ENCODE peak calls at places on chromosomes 16 and 17, in five cellular contexts. L is upper lobe of right lung; U is fibroblast of lung; W is Caco-2; N is CD8-positive, alpha-beta T cell. E is an unnamed sample.

GRCh38 chr17:42704495-42705494 is 22.5 kb downstream of the CNTNAP1 start:
- DNase-seq in L (peak; percentile 12), N (no peak), U (no peak), W (no peak), E (no peak)

GRCh38 chr17:17044846-17045561 is 2.7 kb downstream of the MPRIP start:
- DNase-seq in L (peak; percentile 61), U (peak; percentile 85), N (no peak), W (peak; percentile 7), E (peak; percentile 65)

GRCh38 chr16:14462811-14463210 is 167.2 kb downstream of the PARN start:
- DNase-seq in N (no peak), U (peak; percentile 47), L (no peak), W (no peak), E (no peak)

GRCh38 chr16:79715088-79715487 is 114.6 kb upstream of the MAF start:
- DNase-seq in N (no peak), U (no peak), L (no peak), W (no peak), E (no peak)

GRCh38 chr17:37614391-37614790 is 5.2 kb upstream of the SYNRG start:
- DNase-seq in N (no peak), L (no peak), U (peak; percentile 80), W (no peak), E (no peak)

GRCh38 chr16:5578980-5579379 is 481.4 kb upstream of the EEF2KMT start:
- DNase-seq in W (no peak), U (no peak), N (no peak), L (no peak), E (no peak)

GRCh38 chr17:29180788-29181160 is 576 bp upstream of the MYO18A start:
- DNase-seq in N (no peak), U (no peak), L (no peak), W (no peak), E (no peak)

GRCh38 chr16:83068686-83069085 is 441.9 kb downstream of the CDH13 start:
- DNase-seq in N (no peak), U (peak; percentile 42), W (no peak), L (no peak), E (no peak)

GRCh38 chr17:5413682-5414081 is 5.8 kb downstream of the NUP88 start:
- DNase-seq in N (no peak), L (no peak), U (peak; percentile 93), W (no peak), E (no peak)

GRCh38 chr17:19249681-19250080 is 12.5 kb downstream of the EPN2 start:
- DNase-seq in U (peak; percentile 79), N (no peak), L (no peak), W (no peak), E (no peak)

GRCh38 chr17:82901356-82901755 is 61.5 kb upstream of the ZNF750 start:
- DNase-seq in N (no peak), U (no peak), L (no peak), W (no peak), E (no peak)
- H3K36me3 ChIP-seq in N (peaks cover 6% of the 10 kb centered on the region), U (no peaks in the 10 kb centered on the region), L (peaks cover 34% of the 10 kb centered on the region), W (no peaks in the 10 kb centered on the region), E (peaks cover 60% of the 10 kb centered on the region)

GRCh38 chr16:31913668-31914067 is 40.1 kb downstream of the ZNF267 start:
- DNase-seq in U (no peak), N (no peak), L (no peak), W (no peak), E (no peak)

GRCh38 chr16:31920373-31920772 is 46.8 kb downstream of the ZNF267 start:
- DNase-seq in W (no peak), U (no peak), L (no peak), N (no peak), E (no peak)

GRCh38 chr16:31916056-31916488 is 42.5 kb downstream of the ZNF267 start:
- DNase-seq in U (no peak), W (no peak), N (no peak), L (no peak), E (no peak)
- H3K36me3 ChIP-seq in U (peaks cover 3% of the 10 kb centered on the region), W (peaks cover 5% of the 10 kb centered on the region), N (peaks cover 36% of the 10 kb centered on the region), L (peaks cover 25% of the 10 kb centered on the region), E (peaks cover 28% of the 10 kb centered on the region)

DNA sequence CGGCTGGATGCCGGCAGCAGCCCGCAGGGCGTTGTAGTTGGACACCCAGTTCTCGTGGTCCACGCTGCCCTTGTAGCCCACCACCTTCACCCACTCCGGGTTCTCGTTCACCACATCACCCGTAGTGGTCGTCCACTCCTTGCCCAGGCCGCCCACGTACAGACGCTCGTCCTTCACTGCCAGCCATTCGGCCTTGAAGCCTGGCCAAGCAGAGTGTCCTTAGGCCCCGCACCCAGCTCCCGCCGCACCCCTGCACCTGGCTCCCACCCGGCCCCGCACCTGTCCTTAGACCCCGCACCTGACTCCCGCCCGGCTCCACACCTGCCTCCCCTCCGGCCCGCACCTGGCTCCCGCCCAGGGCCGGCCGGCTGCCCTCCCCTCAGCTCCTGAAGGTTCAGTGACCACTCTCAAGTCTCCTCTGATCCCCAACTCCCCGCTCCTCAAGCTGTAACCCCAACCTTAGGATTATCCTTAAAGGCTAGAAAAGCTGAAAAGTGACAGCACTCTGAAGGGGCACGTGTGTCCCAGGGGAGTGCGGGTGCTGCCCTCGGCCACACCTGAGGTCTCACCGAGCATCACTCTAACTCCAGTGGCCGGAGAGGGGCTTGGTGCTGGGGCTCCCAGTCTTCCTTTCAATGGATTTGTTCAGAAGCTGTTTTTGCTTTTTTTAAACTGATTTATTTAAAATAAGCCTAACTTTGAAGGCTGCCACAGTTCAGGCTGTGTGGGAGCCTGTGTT is 14.4 kb downstream of the CANT1 start:
- DNase-seq in W (no peak), U (no peak), L (peak; percentile 64), N (no peak), E (no peak)
- H3K36me3 ChIP-seq in W (peaks cover 4% of the 10 kb centered on the region), U (peaks cover 32% of the 10 kb centered on the region), L (peaks cover 90% of the 10 kb centered on the region), N (peaks cover 11% of the 10 kb centered on the region), E (peaks cover 37% of the 10 kb centered on the region)

GRCh38 chr17:7242717-7243576 is 698 bp upstream of the GABARAP start:
- DNase-seq in U (peak; percentile 97), W (peak; percentile 92), N (peak; percentile 95), L (peak; percentile 97), E (peak; percentile 97)

GRCh38 chr17:7241783-7242716 is at the start of gene GABARAP:
- DNase-seq in W (peak; percentile 78), L (peak; percentile 97), N (peak; percentile 98), U (peak; percentile 88), E (peak; percentile 95)

GRCh38 chr17:7240375-7240774 is 1.1 kb upstream of the PHF23 start:
- DNase-seq in U (no peak), W (no peak), L (no peak), N (no peak), E (no peak)

GRCh38 chr17:7239091-7240027 is at the start of gene PHF23:
- DNase-seq in U (peak; percentile 99), L (peak; percentile 100), N (peak; percentile 98), W (peak; percentile 96), E (peak; percentile 99)

GRCh38 chr17:7241047-7241733 is 1.1 kb downstream of the GABARAP start:
- DNase-seq in W (no peak), N (no peak), L (no peak), U (no peak), E (no peak)
- H3K36me3 ChIP-seq in W (no peaks in the 10 kb centered on the region), N (peaks cover 16% of the 10 kb centered on the region), L (peaks cover 48% of the 10 kb centered on the region), U (peaks cover 18% of the 10 kb centered on the region), E (peaks cover 61% of the 10 kb centered on the region)

DNA sequence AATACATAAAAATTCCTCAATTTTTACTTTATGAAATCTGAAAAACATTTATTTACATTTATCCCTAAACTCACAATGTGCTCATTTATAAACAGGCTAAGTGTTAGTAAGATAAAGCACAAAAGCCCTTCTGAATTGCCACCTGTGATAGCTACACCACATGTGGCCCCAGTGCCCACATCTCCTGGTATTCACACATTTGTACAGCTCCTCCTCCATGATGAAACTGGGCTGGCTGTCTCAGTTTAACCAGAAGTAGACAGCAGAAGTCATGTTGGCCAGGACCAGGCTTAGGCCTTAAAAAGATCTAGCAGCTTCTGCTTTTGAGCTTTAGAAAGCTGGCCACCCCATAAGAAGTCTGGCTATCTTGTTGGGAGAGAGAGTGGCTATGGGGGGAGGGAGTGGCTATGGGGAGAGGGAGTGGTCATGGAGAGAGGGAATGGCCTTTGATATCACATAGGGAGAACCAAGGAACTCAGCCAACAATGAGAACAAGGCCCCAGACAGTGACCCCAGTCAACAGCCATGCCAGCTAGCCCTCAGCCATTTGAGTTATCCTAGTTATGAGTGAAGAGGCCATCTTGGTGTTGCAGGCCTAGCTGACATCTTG is 47.4 kb downstream of the CEP95 start:
- DNase-seq in N (no peak), U (no peak), L (no peak), W (no peak), E (no peak)
- H3K36me3 ChIP-seq in N (peaks cover 22% of the 10 kb centered on the region), U (peaks cover 25% of the 10 kb centered on the region), L (peaks cover 96% of the 10 kb centered on the region), W (no peaks in the 10 kb centered on the region), E (peaks cover 12% of the 10 kb centered on the region)

GRCh38 chr16:3546990-3547682 is 30.1 kb downstream of the NLRC3 start:
- DNase-seq in W (no peak), N (no peak), U (no peak), L (no peak), E (no peak)
- H3K36me3 ChIP-seq in W (no peaks in the 10 kb centered on the region), N (peaks cover 52% of the 10 kb centered on the region), U (no peaks in the 10 kb centered on the region), L (peaks cover 3% of the 10 kb centered on the region), E (no peaks in the 10 kb centered on the region)

GRCh38 chr16:30769379-30770089 is 7.4 kb downstream of the RNF40 start:
- DNase-seq in N (no peak), L (peak; percentile 42), W (no peak), U (no peak), E (no peak)
- H3K36me3 ChIP-seq in N (peaks cover 80% of the 10 kb centered on the region), L (peaks cover 98% of the 10 kb centered on the region), W (peaks cover 17% of the 10 kb centered on the region), U (peaks cover 57% of the 10 kb centered on the region), E (peaks cover 88% of the 10 kb centered on the region)

DNA sequence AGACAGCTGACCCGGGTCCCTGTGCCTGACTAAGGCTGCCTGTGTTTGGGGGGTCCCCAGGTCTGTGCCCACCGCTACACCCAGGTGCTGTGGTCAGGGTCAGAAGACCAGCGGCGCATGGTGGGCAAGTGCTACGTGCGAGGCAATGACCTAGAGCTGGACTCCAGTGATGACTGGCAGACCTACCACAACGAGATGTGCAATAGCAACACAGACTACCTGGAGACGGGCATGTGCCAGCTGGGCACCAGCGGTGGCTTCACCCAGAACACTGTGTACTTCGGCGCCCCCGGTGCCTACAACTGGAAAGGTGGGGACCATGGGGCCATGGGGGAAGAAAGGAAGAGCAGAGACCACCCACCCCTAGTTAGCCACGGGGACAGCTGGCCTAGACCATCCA is 12.1 kb downstream of the ITGA3 start:
- DNase-seq in L (no peak), N (no peak), U (no peak), W (no peak), E (no peak)
- H3K36me3 ChIP-seq in L (peaks cover 60% of the 10 kb centered on the region), N (no peaks in the 10 kb centered on the region), U (peaks cover 25% of the 10 kb centered on the region), W (no peaks in the 10 kb centered on the region), E (no peaks in the 10 kb centered on the region)